ENCODE peak calls at places on chromosomes 2 and 18, in six cellular contexts. N is HepG2, J is GM23338, Z is sigmoid colon, K is breast epithelium, R is esophagus muscularis mucosa. D is an unnamed sample.
A peak's percentile ranks its signal among the peaks of the same experiment; 100 is the strongest.

GRCh38 chr2:112095654-112096053 is 40.6 kb downstream of the TMEM87B start:
- DNase-seq in R (no peak), K (no peak), Z (no peak), N (no peak), J (no peak), D (no peak)

GRCh38 chr2:165617720-165618119 is 148.2 kb downstream of the CSRNP3 start:
- DNase-seq in Z (no peak), K (no peak), N (no peak), J (no peak), R (no peak), D (no peak)

GRCh38 chr2:214810670-214811069 is 1.2 kb upstream of the BARD1 start:
- DNase-seq in R (no peak), J (peak; percentile 18), Z (no peak), N (no peak), K (no peak), D (no peak)

GRCh38 chr18:2657043-2657512 is 1.6 kb downstream of the SMCHD1 start:
- DNase-seq in R (no peak), J (no peak), Z (no peak), N (no peak), K (no peak), D (no peak)

GRCh38 chr18:48488388-48488850 is 50.4 kb upstream of the CTIF start:
- DNase-seq in K (no peak), R (no peak), J (peak; percentile 9), N (peak; percentile 97), Z (no peak), D (peak; percentile 95)

GRCh38 chr2:178836807-178837206 is 29.6 kb upstream of the TTN start:
- DNase-seq in Z (no peak), R (no peak), K (no peak), N (no peak), J (peak; percentile 38), D (no peak)

GRCh38 chr18:51072586-51073303 is 42.7 kb downstream of the SMAD4 start:
- DNase-seq in K (no peak), N (no peak), R (no peak), J (no peak), Z (no peak), D (no peak)

GRCh38 chr18:75377258-75377657 is 50.2 kb downstream of the SMIM21 start:
- DNase-seq in R (no peak), N (no peak), K (no peak), J (no peak), Z (no peak), D (no peak)

GRCh38 chr2:44759823-44760222 is 181.7 kb upstream of the SIX3 start:
- DNase-seq in J (no peak), Z (no peak), K (no peak), N (peak; percentile 75), R (peak; percentile 39), D (no peak)

DNA sequence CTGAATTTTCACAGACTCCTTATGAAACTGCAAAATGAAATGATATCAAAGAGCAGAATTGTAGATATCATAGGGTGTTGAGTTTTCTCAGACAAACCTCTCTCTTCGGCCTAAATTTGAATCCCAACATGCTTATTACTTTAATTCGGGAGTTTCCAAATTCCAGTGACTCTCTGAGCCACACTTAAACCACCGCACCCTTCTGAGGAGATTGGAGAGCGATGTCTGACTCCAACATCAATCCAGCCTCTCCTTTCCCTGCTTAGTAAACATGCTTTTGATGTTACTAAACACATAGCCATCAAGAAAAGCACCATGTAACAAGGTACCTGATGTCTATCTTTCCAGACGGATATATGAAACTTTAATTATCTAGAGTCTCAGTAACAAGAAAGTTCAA is 103.1 kb upstream of the ARHGAP28 start:
- DNase-seq in R (no peak), Z (no peak), K (no peak), J (no peak), N (no peak), D (no peak)
- TF ChIP-seq CTCF in R (no peak), Z (no peak), K (no peak), J (no peak), N (no peak), D (no peak)

GRCh38 chr2:207135340-207135739 is 30.4 kb downstream of the KLF7 start:
- DNase-seq in R (no peak), J (no peak), Z (no peak), K (no peak), N (no peak), D (no peak)
- H3K4me1 ChIP-seq in R (peaks cover 99% of the 10 kb centered on the region), J (peaks cover 49% of the 10 kb centered on the region), Z (no peaks in the 10 kb centered on the region), K (no peaks in the 10 kb centered on the region), N (peaks cover 21% of the 10 kb centered on the region), D (peaks cover 52% of the 10 kb centered on the region)

DNA sequence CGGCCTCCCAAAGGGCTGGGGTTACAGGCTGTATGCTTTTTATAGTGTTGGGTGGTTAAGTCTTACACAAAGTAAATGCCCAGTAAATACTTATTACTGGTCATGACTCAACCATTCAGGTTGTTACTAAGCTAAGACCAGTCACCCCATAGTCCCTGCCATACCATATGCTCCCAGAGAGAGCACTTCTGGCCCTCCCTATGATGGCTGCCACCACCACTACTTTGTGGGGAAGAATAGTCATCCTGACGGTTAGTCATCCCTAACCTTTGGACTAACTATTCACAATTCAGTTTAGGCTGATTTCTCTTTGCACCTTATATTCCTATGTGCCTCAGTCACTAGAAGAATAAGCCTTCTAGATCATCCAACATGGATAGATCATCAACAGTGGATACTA is 42.0 kb upstream of the MSH2 start:
- DNase-seq in K (no peak), R (no peak), Z (no peak), N (peak; percentile 76), J (no peak), D (no peak)
- TF ChIP-seq POLR2AphosphoS5 in K (no peak), R (no peak), Z (no peak), N (no peak), J (no peak), D (no peak)

DNA sequence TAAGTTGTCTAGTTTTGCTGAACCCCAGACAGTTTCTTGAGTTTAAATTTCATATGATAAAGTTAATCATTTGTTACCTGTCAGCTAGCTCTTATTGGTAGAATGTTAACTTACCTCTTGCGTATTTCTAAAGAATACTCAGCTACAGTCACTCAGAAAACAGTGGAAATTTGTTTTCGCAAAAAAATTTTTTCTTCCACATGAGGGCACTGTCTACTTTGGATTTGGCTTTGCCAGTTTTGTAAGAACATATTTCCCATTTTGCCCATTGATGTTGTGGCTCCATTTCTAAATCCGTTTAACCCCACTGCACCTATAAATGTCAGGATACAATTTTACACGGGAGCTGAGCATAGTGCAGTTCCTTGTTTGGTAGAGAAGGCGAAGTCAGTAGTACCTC is 19.1 kb upstream of the GCFC2 start:
- DNase-seq in J (peak; percentile 28), K (no peak), R (no peak), N (peak; percentile 12), Z (no peak), D (no peak)
- TF ChIP-seq CTCF in J (peak; percentile 53), K (no peak), R (no peak), N (peak; percentile 60), Z (no peak), D (no peak)

GRCh38 chr2:7745369-7745768 is 828.2 kb downstream of the RNF144A start:
- DNase-seq in J (no peak), R (no peak), Z (no peak), K (peak; percentile 44), N (no peak), D (no peak)
- H3K4me1 ChIP-seq in J (no peaks in the 10 kb centered on the region), R (no peaks in the 10 kb centered on the region), Z (no peaks in the 10 kb centered on the region), K (no peaks in the 10 kb centered on the region), N (no peaks in the 10 kb centered on the region), D (no peaks in the 10 kb centered on the region)

DNA sequence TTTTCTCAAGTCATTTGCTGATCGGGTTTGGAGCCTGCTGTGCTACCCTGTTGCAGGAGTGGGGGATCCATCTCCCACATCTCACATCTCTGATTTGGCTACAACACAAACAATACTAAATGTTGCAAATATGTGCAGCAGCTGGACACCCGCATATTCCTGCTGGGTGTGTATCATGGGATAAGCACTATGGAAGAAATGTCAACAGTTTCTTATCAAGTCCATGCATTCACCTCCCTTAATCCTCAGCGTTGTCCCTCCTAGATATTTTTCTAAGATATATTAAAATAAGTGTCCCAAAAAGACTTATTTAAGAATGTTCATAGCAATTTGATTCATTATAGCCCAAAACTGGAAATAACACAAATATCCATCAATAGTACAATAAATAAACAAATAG is 303.7 kb downstream of the TRIB2 start:
- DNase-seq in Z (no peak), N (no peak), R (no peak), J (no peak), K (no peak), D (no peak)
- TF ChIP-seq POLR2AphosphoS5 in Z (no peak), N (no peak), R (no peak), J (no peak), K (no peak), D (no peak)

DNA sequence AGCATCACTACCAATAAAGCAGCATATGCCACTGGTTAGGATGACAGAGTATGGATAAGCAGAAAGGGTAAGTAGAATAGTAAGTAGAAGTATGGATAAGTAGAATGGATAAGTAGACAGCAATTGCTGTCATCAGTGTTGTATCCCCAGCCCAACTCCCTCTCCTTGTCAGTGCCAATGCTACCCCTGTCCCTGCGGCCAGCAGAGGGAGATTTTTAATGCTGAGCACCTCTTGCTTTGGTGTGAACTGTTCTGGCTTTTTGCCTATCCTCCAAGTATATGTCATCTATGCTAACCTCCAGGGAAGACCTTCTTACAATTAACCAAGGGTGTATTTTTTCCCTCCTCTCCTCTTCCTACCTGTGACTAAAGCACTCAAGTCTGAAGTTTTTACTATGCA is 136.7 kb upstream of the SPHKAP start:
- DNase-seq in R (no peak), K (no peak), N (peak; percentile 12), J (peak; percentile 82), Z (no peak), D (no peak)
- TF ChIP-seq CTCF in R (no peak), K (no peak), N (peak; percentile 50), J (peak; percentile 83), Z (no peak), D (no peak)

GRCh38 chr2:102103284-102103683 is 39.3 kb upstream of the IL1R1 start:
- DNase-seq in K (no peak), R (no peak), J (peak; percentile 20), N (no peak), Z (no peak), D (no peak)

GRCh38 chr2:102103992-102104871 is 38.3 kb upstream of the IL1R1 start:
- DNase-seq in R (peak; percentile 96), N (no peak), K (peak; percentile 49), Z (peak; percentile 92), J (no peak), D (peak; percentile 74)

GRCh38 chr2:102109016-102109415 is 33.5 kb upstream of the IL1R1 start:
- DNase-seq in N (no peak), Z (no peak), J (no peak), K (no peak), R (no peak), D (no peak)

GRCh38 chr2:102107741-102108070 is 34.8 kb upstream of the IL1R1 start:
- DNase-seq in R (no peak), N (peak; percentile 98), K (no peak), J (no peak), Z (no peak), D (no peak)

GRCh38 chr2:102106133-102106556 is 36.4 kb upstream of the IL1R1 start:
- DNase-seq in K (no peak), R (no peak), Z (no peak), J (no peak), N (peak; percentile 75), D (no peak)
- H3K4me1 ChIP-seq in K (no peaks in the 10 kb centered on the region), R (peaks cover 24% of the 10 kb centered on the region), Z (no peaks in the 10 kb centered on the region), J (no peaks in the 10 kb centered on the region), N (peaks cover 98% of the 10 kb centered on the region), D (peaks cover 14% of the 10 kb centered on the region)